ENCODE peak calls at places on chromosomes 1 and 21, in six cellular contexts. S is IMR-90, J is H9, H is H1, L is mesendoderm, Y is mesenchymal stem cell. C is an unnamed sample.

GRCh38 chr21:32392880-32393676 is at the start of gene URB1:
- DNase-seq in S (peak), J (peak), H (peak), L (peak), Y (peak), C (peak)

GRCh38 chr1:64343105-64343960 is 126.6 kb upstream of the CACHD1 start:
- DNase-seq in S (peak), J (no peak), H (no peak), L (peak), Y (peak), C (no peak)

GRCh38 chr1:40479156-40479555 is 2.1 kb downstream of the ZFP69 start:
- DNase-seq in S (no peak), J (no peak), H (no peak), L (no peak), Y (no peak), C (no peak)

GRCh38 chr1:37474697-37475379 is 458 bp downstream of the ZC3H12A start:
- DNase-seq in S (no peak), J (no peak), H (no peak), L (peak), Y (peak), C (no peak)

GRCh38 chr1:170461762-170462384 is 70.1 kb upstream of the GORAB start:
- DNase-seq in S (peak), J (no peak), H (no peak), L (no peak), Y (peak), C (no peak)

GRCh38 chr1:100130552-100131077 is 2.1 kb downstream of the SASS6 start:
- DNase-seq in S (peak), J (no peak), H (no peak), L (no peak), Y (peak), C (no peak)

GRCh38 chr1:3465091-3465934 is 10.8 kb downstream of the ARHGEF16 start:
- DNase-seq in S (no peak), J (no peak), H (no peak), L (no peak), Y (no peak), C (no peak)

GRCh38 chr1:56216173-56216572 is 363.2 kb downstream of the PLPP3 start:
- DNase-seq in S (peak), J (no peak), H (no peak), L (no peak), Y (no peak), C (no peak)

GRCh38 chr1:104733866-104734265 is 984.2 kb downstream of the AMY1C start:
- DNase-seq in S (no peak), J (no peak), H (no peak), L (no peak), Y (no peak), C (no peak)

GRCh38 chr1:10799726-10800125 is 3.3 kb upstream of the CASZ1 start:
- DNase-seq in S (no peak), J (no peak), H (no peak), L (no peak), Y (no peak), C (no peak)

GRCh38 chr1:240092301-240093119 is 827 bp downstream of the FMN2 start:
- DNase-seq in S (peak), J (peak), H (peak), L (peak), Y (peak), C (peak)

GRCh38 chr1:110523011-110523410 is 4.0 kb upstream of the KCNA10 start:
- DNase-seq in S (no peak), J (no peak), H (no peak), L (no peak), Y (no peak), C (no peak)

GRCh38 chr21:42641311-42642218 is 11.9 kb upstream of the PDE9A start:
- DNase-seq in S (no peak), J (no peak), H (no peak), L (no peak), Y (peak), C (no peak)

GRCh38 chr1:225845633-225846259 is 35.8 kb downstream of the EPHX1 start:
- DNase-seq in S (peak), J (peak), H (peak), L (peak), Y (peak), C (peak)

GRCh38 chr1:25697426-25698220 is 81.0 kb downstream of the MAN1C1 start:
- DNase-seq in S (no peak), J (no peak), H (no peak), L (no peak), Y (no peak), C (no peak)

GRCh38 chr1:94314222-94314858 is 77.0 kb upstream of the ARHGAP29 start:
- DNase-seq in S (no peak), J (no peak), H (no peak), L (no peak), Y (no peak), C (no peak)
- H2BK15ac ChIP-seq in S (no peak), J (no peak), H (no peak), L (no peak), Y (peak), C (no peak)

DNA sequence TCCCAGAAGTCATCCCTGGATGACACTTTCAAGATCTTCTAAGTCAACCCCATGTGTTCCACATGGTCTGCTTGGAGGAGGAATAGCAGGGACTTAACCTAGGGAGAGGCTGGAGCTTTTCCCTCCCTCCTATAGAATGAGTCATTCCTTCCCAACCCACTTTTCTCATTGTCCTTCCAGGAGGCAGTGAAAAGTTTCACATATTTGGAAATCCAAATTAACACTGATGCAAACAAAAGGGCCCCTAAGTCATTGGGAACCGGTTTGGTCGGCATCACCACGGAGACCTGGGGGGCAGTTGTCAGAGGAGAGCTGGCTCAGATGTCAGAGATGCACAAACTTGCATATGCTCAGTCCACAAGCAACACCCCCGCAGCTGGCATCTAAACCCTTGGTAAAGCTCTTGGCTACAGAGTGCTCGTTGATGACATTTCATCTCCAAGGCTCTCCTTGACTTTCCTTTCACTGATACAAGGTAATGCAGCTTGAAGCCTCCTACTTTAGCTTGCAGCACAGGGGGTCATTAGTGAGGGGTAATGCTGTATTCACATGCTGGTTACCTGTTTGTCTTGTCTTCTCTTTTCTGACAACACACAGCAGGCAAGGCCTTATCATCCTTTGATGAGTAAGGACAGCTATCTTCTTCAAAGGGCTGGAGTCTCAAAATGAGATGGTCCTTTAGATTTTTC is 12.3 kb upstream of the LRRC8D start:
- DNase-seq in S (peak), J (peak), H (peak), L (peak), Y (peak), C (no peak)
- H2BK15ac ChIP-seq in S (no peak), J (no peak), H (peak), L (no peak), Y (no peak), C (no peak)

GRCh38 chr1:243482237-243483022 is 226.6 kb downstream of the SDCCAG8 start:
- DNase-seq in S (peak), J (peak), H (peak), L (peak), Y (peak), C (peak)
- H2BK15ac ChIP-seq in S (no peak), J (no peak), H (peak), L (no peak), Y (peak), C (peak)

DNA sequence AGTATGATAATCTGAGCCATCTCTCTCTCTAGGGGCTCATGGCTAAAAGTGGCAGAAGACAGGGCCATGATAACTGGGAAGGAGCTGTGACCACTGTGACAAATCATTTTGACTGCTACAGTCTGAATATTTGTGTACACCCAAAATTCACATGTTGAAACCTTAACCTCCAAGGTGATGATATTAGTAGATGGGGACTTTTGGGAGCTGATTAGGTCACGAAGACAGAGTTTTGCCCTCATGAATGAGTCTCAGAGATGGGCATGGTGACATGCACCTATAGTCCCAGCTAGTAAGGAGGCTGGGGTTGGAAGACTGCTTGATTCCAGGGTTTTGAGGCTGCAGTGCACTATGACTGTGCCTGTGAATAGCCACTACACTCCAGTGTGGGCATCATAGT is 174.9 kb downstream of the PLD5 start:
- DNase-seq in S (no peak), J (no peak), H (no peak), L (no peak), Y (no peak), C (no peak)
- H2BK15ac ChIP-seq in S (no peak), J (no peak), H (no peak), L (no peak), Y (no peak), C (no peak)

GRCh38 chr1:155645648-155646047 is 35.6 kb downstream of the MSTO1 start:
- DNase-seq in S (no peak), J (no peak), H (no peak), L (no peak), Y (no peak), C (no peak)
- H2BK15ac ChIP-seq in S (no peak), J (no peak), H (no peak), L (no peak), Y (no peak), C (no peak)